ENCODE peak calls at places on chromosomes 16 and 17, in eight cellular contexts. Z is CD4-positive, CD25-positive, alpha-beta regulatory T cell; U is natural killer cell; C is HepG2; E is naive thymus-derived CD4-positive, alpha-beta T cell; Y is body of pancreas; I is mucosa of descending colon; D is right cardiac atrium. H is an unnamed sample.

GRCh38 chr17:77471984-77472836 is 331.4 kb downstream of the SEC14L1 start:
- ATAC-seq in Z (peak), U (no peak), C (no peak), E (no peak), Y (peak), I (no peak), D (peak), H (peak)

GRCh38 chr17:77688369-77688768 is 270.1 kb upstream of the TNRC6C start:
- ATAC-seq in Z (no peak), U (no peak), C (no peak), E (no peak), Y (no peak), I (no peak), D (no peak), H (no peak)

GRCh38 chr16:16133943-16134604 is 89.2 kb downstream of the ABCC6 start:
- ATAC-seq in Z (no peak), U (no peak), C (no peak), E (no peak), Y (no peak), I (no peak), D (no peak), H (no peak)

GRCh38 chr17:13537871-13538643 is 63.7 kb downstream of the HS3ST3A1 start:
- ATAC-seq in Z (no peak), U (no peak), C (no peak), E (no peak), Y (no peak), I (no peak), D (no peak), H (no peak)

GRCh38 chr16:57277586-57277985 is 6.9 kb downstream of the PLLP start:
- ATAC-seq in Z (peak), U (peak), C (no peak), E (peak), Y (no peak), I (peak), D (no peak), H (peak)

GRCh38 chr17:57401556-57402488 is 145.5 kb downstream of the MSI2 start:
- ATAC-seq in Z (no peak), U (no peak), C (peak), E (no peak), Y (no peak), I (no peak), D (peak), H (no peak)

GRCh38 chr17:81884968-81885367 is 6.4 kb downstream of the ALYREF start:
- ATAC-seq in Z (no peak), U (no peak), C (peak), E (peak), Y (no peak), I (no peak), D (peak), H (no peak)

GRCh38 chr17:80187090-80187489 is 17.3 kb downstream of the CARD14 start:
- ATAC-seq in Z (no peak), U (no peak), C (peak), E (no peak), Y (peak), I (peak), D (peak), H (no peak)

GRCh38 chr17:66420961-66421371 is 118.6 kb downstream of the PRKCA start:
- ATAC-seq in Z (no peak), U (no peak), C (no peak), E (no peak), Y (peak), I (peak), D (no peak), H (peak)

GRCh38 chr17:7281074-7281952 is at the start of gene SLC2A4:
- ATAC-seq in Z (peak), U (peak), C (peak), E (peak), Y (peak), I (peak), D (peak), H (peak)

GRCh38 chr17:19386276-19386863 is 620 bp downstream of the MFAP4 start:
- ATAC-seq in Z (no peak), U (peak), C (peak), E (peak), Y (peak), I (peak), D (peak), H (peak)

GRCh38 chr16:85902366-85903155 is 3.6 kb downstream of the IRF8 start:
- ATAC-seq in Z (peak), U (peak), C (no peak), E (peak), Y (no peak), I (peak), D (no peak), H (peak)